ENCODE peak calls at places on chromosome 20, in seven cellular contexts. O is GM12878, N is HepG2, U is SK-N-SH, S is K562, R is H1, P is HCT116. M is an unnamed sample.

GRCh38 chr20:37319120-37319717 is 26.7 kb upstream of the SRC start:
- DNase-seq in O (no peak), N (no peak), U (peak), S (no peak), R (no peak), P (no peak), M (no peak)

GRCh38 chr20:11901127-11901526 is 16.6 kb upstream of the BTBD3 start:
- DNase-seq in O (no peak), N (peak), U (no peak), S (no peak), R (no peak), P (no peak), M (no peak)

GRCh38 chr20:49534314-49534713 is 33.6 kb downstream of the PTGIS start:
- DNase-seq in O (peak), N (peak), U (peak), S (peak), R (no peak), P (peak), M (peak)

GRCh38 chr20:33092361-33092760 is 12.9 kb downstream of the BPIFB4 start:
- DNase-seq in O (no peak), N (no peak), U (no peak), S (no peak), R (no peak), P (no peak), M (no peak)

GRCh38 chr20:11705512-11705911 is 212.2 kb upstream of the BTBD3 start:
- DNase-seq in O (no peak), N (no peak), U (no peak), S (no peak), R (no peak), P (no peak), M (no peak)

GRCh38 chr20:25389381-25389857 is 1.2 kb downstream of the ABHD12 start:
- DNase-seq in O (no peak), N (no peak), U (peak), S (peak), R (no peak), P (no peak), M (no peak)

GRCh38 chr20:8844179-8844578 is 224.7 kb upstream of the PLCB4 start:
- DNase-seq in O (no peak), N (peak), U (no peak), S (no peak), R (no peak), P (no peak), M (no peak)

GRCh38 chr20:41424025-41424424 is 57.4 kb upstream of the EMILIN3 start:
- DNase-seq in O (no peak), N (no peak), U (no peak), S (peak), R (no peak), P (no peak), M (no peak)

GRCh38 chr20:59145926-59146800 is 17.5 kb upstream of the ZNF831 start:
- DNase-seq in O (no peak), N (no peak), U (no peak), S (no peak), R (no peak), P (no peak), M (no peak)

GRCh38 chr20:49691818-49692568 is 21.7 kb downstream of the B4GALT5 start:
- DNase-seq in O (no peak), N (no peak), U (no peak), S (no peak), R (no peak), P (no peak), M (no peak)

GRCh38 chr20:9323622-9324021 is 190.8 kb upstream of the LAMP5 start:
- DNase-seq in O (no peak), N (peak), U (peak), S (peak), R (peak), P (peak), M (peak)

GRCh38 chr20:5845686-5846651 is 95.8 kb downstream of the SHLD1 start:
- DNase-seq in O (peak), N (no peak), U (peak), S (no peak), R (no peak), P (no peak), M (no peak)

GRCh38 chr20:32898721-32899120 is 40.0 kb downstream of the EFCAB8 start:
- DNase-seq in O (no peak), N (no peak), U (no peak), S (no peak), R (no peak), P (no peak), M (peak)

GRCh38 chr20:25226433-25227316 is 21.2 kb upstream of the PYGB start:
- DNase-seq in O (no peak), N (no peak), U (peak), S (no peak), R (no peak), P (no peak), M (no peak)

GRCh38 chr20:21725892-21726291 is 20.4 kb downstream of the PAX1 start:
- DNase-seq in O (no peak), N (no peak), U (no peak), S (no peak), R (no peak), P (no peak), M (no peak)

GRCh38 chr20:32285082-32285620 is 7.7 kb downstream of the KIF3B start:
- DNase-seq in O (peak), N (no peak), U (no peak), S (peak), R (no peak), P (no peak), M (no peak)

GRCh38 chr20:48411906-48412305 is 415.9 kb downstream of the PREX1 start:
- DNase-seq in O (no peak), N (no peak), U (no peak), S (no peak), R (no peak), P (no peak), M (no peak)

GRCh38 chr20:43949741-43950618 is 35.3 kb downstream of the TOX2 start:
- DNase-seq in O (peak), N (no peak), U (peak), S (peak), R (no peak), P (no peak), M (no peak)

GRCh38 chr20:38215789-38216182 is 44.7 kb downstream of the KIAA1755 start:
- DNase-seq in O (no peak), N (no peak), U (no peak), S (no peak), R (no peak), P (no peak), M (no peak)

GRCh38 chr20:38599410-38599882 is 2.2 kb upstream of the ARHGAP40 start:
- DNase-seq in O (no peak), N (peak), U (peak), S (peak), R (no peak), P (no peak), M (peak)

GRCh38 chr20:36631651-36632050 is 14.3 kb downstream of the SLA2 start:
- DNase-seq in O (no peak), N (no peak), U (no peak), S (no peak), R (no peak), P (no peak), M (no peak)

GRCh38 chr20:37872161-37872560 is 30.8 kb upstream of the VSTM2L start:
- DNase-seq in O (no peak), N (no peak), U (no peak), S (no peak), R (no peak), P (no peak), M (no peak)

GRCh38 chr20:38158701-38159325 is 6.3 kb downstream of the TGM2 start:
- DNase-seq in O (no peak), N (no peak), U (no peak), S (peak), R (no peak), P (no peak), M (no peak)

GRCh38 chr20:3888622-3889488 is at the start of gene PANK2:
- DNase-seq in O (peak), N (peak), U (peak), S (peak), R (peak), P (peak), M (peak)

GRCh38 chr20:4051413-4052138 is 36.2 kb upstream of the RNF24 start:
- DNase-seq in O (no peak), N (no peak), U (no peak), S (no peak), R (no peak), P (no peak), M (no peak)

GRCh38 chr20:51315390-51315789 is 227.1 kb downstream of the NFATC2 start:
- DNase-seq in O (no peak), N (no peak), U (no peak), S (no peak), R (no peak), P (no peak), M (no peak)

GRCh38 chr20:43988451-43988850 is 73.8 kb downstream of the TOX2 start:
- DNase-seq in O (no peak), N (no peak), U (no peak), S (no peak), R (no peak), P (no peak), M (no peak)

GRCh38 chr20:44279228-44279627 is 31.8 kb downstream of the FITM2 start:
- DNase-seq in O (no peak), N (no peak), U (no peak), S (no peak), R (no peak), P (no peak), M (no peak)

GRCh38 chr20:61765081-61765870 is 300.4 kb downstream of the TAF4 start:
- DNase-seq in O (no peak), N (no peak), U (no peak), S (no peak), R (no peak), P (no peak), M (no peak)

GRCh38 chr20:61768926-61769832 is 296.5 kb downstream of the TAF4 start:
- DNase-seq in O (no peak), N (no peak), U (no peak), S (no peak), R (no peak), P (no peak), M (no peak)

GRCh38 chr20:61765871-61766654 is 299.6 kb downstream of the TAF4 start:
- DNase-seq in O (no peak), N (no peak), U (peak), S (no peak), R (no peak), P (no peak), M (no peak)

GRCh38 chr20:61767776-61768494 is 297.7 kb downstream of the TAF4 start:
- DNase-seq in O (no peak), N (no peak), U (no peak), S (no peak), R (no peak), P (no peak), M (no peak)

GRCh38 chr20:61766921-61767610 is 298.6 kb downstream of the TAF4 start:
- DNase-seq in O (no peak), N (no peak), U (no peak), S (no peak), R (no peak), P (no peak), M (no peak)
- TF ChIP-seq JUND in O (no peak), N (no peak), U (no peak), S (no peak), R (no peak), P (no peak), M (no peak)

DNA sequence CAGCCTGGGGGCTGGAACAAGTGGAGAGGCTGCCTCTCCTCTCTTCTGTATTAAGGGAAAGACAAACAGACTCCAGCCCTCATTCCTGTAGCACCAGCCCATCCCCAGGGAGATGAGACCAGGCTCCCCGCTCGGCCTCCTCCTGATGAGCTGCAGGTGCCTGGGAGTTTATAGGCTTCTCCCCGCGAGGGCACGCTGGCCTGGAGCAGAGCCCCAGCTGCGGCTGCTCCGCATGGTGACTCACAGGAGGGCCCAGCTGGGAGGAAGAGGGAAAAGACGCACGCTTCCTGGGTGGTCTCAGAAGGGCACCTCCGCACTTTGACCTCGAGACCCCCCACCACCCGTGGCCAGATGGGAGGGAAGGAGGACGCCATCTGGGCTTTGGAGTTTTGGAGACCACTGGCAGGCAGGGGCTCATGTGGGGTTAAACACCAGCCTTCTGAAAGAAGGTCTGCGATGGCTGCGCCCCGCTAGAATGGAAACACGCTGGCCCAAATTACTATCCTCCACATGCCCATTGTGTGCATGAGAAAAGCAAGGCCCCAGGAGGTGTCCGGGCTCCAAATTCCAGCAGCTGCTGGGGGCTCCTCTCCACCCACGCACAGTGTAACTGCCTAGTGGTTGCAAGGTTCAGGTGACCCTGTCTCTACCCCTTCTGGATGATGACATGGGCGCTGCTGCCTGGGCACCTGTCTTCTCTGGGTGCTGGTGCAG is 67.9 kb downstream of the BMP7 start:
- DNase-seq in O (no peak), N (no peak), U (no peak), S (no peak), R (no peak), P (no peak), M (no peak)
- TF ChIP-seq JUND in O (no peak), N (no peak), U (no peak), S (no peak), R (no peak), P (no peak), M (no peak)

DNA sequence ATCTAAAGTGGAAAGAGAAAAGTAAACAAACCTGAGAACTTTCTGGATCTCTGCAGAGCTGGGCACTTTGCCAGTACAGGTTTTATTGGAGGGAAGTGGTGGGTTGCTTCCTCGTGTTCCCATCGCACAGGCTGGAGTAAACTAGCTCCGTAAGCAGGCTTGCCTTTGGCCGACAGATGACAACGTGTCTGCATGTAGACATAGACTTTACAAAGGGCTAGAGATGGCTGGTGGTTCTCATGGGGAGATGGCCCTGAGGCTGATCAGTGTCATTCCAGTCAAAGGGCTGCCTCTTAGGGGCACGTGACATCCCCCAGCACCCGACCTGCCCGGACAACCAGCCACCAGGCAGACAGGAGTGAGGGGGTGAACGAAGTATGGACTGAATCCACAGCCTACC is 98.8 kb downstream of the YTHDF1 start:
- DNase-seq in O (no peak), N (no peak), U (no peak), S (no peak), R (no peak), P (no peak), M (no peak)
- TF ChIP-seq JUND in O (no peak), N (no peak), U (no peak), S (no peak), R (no peak), P (no peak), M (no peak)

DNA sequence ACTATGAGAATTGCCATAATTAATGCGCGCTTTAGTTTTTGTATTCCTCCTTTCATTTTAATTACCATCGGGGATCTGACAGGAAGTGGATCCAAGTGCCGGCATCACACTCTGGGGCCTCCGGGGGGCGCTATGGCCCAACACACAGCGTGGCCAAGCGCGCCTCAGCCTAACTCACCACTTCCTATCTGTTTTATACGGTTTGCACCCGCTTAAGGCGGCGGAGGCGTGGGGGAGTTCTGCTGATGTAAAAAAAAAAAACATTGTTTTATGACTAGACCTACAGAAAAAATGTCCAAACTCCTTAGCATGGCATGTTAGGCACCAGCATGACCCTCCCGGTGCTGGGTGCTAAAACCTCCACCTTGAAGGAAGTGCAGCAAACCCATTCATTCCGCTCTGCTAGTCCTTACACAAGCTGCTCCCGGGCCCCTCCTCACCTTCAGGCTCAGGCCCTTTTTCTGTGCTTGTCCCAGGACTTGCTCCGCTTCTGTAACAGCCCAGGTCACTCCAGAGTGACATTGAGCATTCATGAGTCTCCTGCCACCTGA is 4.5 kb upstream of the EBF4 start:
- DNase-seq in O (no peak), N (no peak), U (peak), S (peak), R (no peak), P (peak), M (peak)
- TF ChIP-seq JUND in O (no peak), N (no peak), U (no peak), S (no peak), R (no peak), P (no peak), M (no peak)

M was measured in T47D.